ENCODE peak calls at places on chromosome 21, in four cellular contexts. V, E, A and G are unnamed samples.

GRCh38 chr21:32533611-32534010 is 51.7 kb downstream of the TCP10L start:
- DNase-seq in V (no peak), E (no peak), A (no peak), G (no peak)

GRCh38 chr21:40270134-40270533 is 402.9 kb downstream of the PCP4 start:
- DNase-seq in V (no peak), E (no peak), A (no peak), G (no peak)

GRCh38 chr21:37561506-37561905 is 194.9 kb downstream of the DYRK1A start:
- DNase-seq in V (no peak), E (no peak), A (no peak), G (no peak)

GRCh38 chr21:37503848-37504467 is 137.4 kb downstream of the DYRK1A start:
- DNase-seq in V (no peak), E (peak), A (peak), G (no peak)

GRCh38 chr21:40300300-40300699 is 433.1 kb downstream of the PCP4 start:
- DNase-seq in V (peak), E (no peak), A (no peak), G (no peak)

GRCh38 chr21:32813265-32813903 is 41.8 kb upstream of the PAXBP1 start:
- DNase-seq in V (peak), E (no peak), A (no peak), G (peak)

GRCh38 chr21:46227811-46228344 is 696 bp downstream of the LSS start:
- DNase-seq in V (no peak), E (no peak), A (peak), G (no peak)

GRCh38 chr21:45533731-45534571 is 8.3 kb downstream of the SLC19A1 start:
- DNase-seq in V (no peak), E (no peak), A (no peak), G (no peak)

GRCh38 chr21:41521489-41522027 is 13.6 kb upstream of the TMPRSS2 start:
- DNase-seq in V (no peak), E (no peak), A (no peak), G (no peak)